ENCODE peak calls at places on chromosome 21, in four cellular contexts. T is SK-N-SH, Q is GM12878, F is K562. W is an unnamed sample.

GRCh38 chr21:29318354-29318753 is 19.6 kb downstream of the BACH1 start:
- DNase-seq in T (no peak), Q (no peak), F (no peak), W (no peak)

GRCh38 chr21:17454315-17455027 is 58.4 kb upstream of the CXADR start:
- DNase-seq in T (peak), Q (no peak), F (peak), W (peak)

GRCh38 chr21:41466024-41466820 is 40.2 kb downstream of the MX1 start:
- DNase-seq in T (no peak), Q (no peak), F (no peak), W (no peak)

GRCh38 chr21:45079351-45079750 is 5.0 kb downstream of the ADARB1 start:
- DNase-seq in T (no peak), Q (no peak), F (no peak), W (no peak)

GRCh38 chr21:33299181-33299752 is 25.5 kb upstream of the IFNAR1 start:
- DNase-seq in T (no peak), Q (peak), F (no peak), W (no peak)

GRCh38 chr21:14554948-14555347 is 8.8 kb upstream of the SAMSN1 start:
- DNase-seq in T (no peak), Q (no peak), F (no peak), W (no peak)

GRCh38 chr21:29299906-29300546 is 1.3 kb downstream of the BACH1 start:
- DNase-seq in T (peak), Q (peak), F (peak), W (no peak)

GRCh38 chr21:34846601-34847112 is 177.9 kb downstream of the CLIC6 start:
- DNase-seq in T (no peak), Q (no peak), F (no peak), W (no peak)

GRCh38 chr21:21714396-21714795 is 716.2 kb downstream of the NCAM2 start:
- DNase-seq in T (no peak), Q (no peak), F (no peak), W (no peak)

GRCh38 chr21:33211305-33211704 is 18.4 kb upstream of the IFNAR2 start:
- DNase-seq in T (no peak), Q (no peak), F (no peak), W (no peak)

GRCh38 chr21:27519357-27519756 is 552.5 kb upstream of the ADAMTS5 start:
- DNase-seq in T (no peak), Q (no peak), F (no peak), W (no peak)
- TF ChIP-seq USF1 in T (no peak), Q (no peak), F (no peak), W (no peak)

GRCh38 chr21:36211660-36212512 is 55.3 kb downstream of the DOP1B start:
- DNase-seq in T (no peak), Q (no peak), F (no peak), W (no peak)
- TF ChIP-seq USF1 in T (no peak), Q (no peak), F (no peak), W (no peak)

GRCh38 chr21:26912466-26912865 is 54.4 kb downstream of the ADAMTS5 start:
- DNase-seq in T (no peak), Q (no peak), F (no peak), W (no peak)

GRCh38 chr21:26909972-26910371 is 56.9 kb downstream of the ADAMTS5 start:
- DNase-seq in T (no peak), Q (no peak), F (no peak), W (peak)
- TF ChIP-seq USF1 in T (no peak), Q (no peak), F (no peak), W (no peak)

GRCh38 chr21:43370888-43371570 is 55.9 kb downstream of the SIK1 start:
- DNase-seq in T (no peak), Q (no peak), F (no peak), W (no peak)

GRCh38 chr21:43369596-43370090 is 57.3 kb downstream of the SIK1 start:
- DNase-seq in T (no peak), Q (no peak), F (no peak), W (no peak)

GRCh38 chr21:43368685-43369084 is 58.2 kb downstream of the SIK1 start:
- DNase-seq in T (no peak), Q (no peak), F (no peak), W (no peak)

GRCh38 chr21:43369124-43369523 is 57.8 kb downstream of the SIK1 start:
- DNase-seq in T (peak), Q (no peak), F (no peak), W (no peak)

DNA sequence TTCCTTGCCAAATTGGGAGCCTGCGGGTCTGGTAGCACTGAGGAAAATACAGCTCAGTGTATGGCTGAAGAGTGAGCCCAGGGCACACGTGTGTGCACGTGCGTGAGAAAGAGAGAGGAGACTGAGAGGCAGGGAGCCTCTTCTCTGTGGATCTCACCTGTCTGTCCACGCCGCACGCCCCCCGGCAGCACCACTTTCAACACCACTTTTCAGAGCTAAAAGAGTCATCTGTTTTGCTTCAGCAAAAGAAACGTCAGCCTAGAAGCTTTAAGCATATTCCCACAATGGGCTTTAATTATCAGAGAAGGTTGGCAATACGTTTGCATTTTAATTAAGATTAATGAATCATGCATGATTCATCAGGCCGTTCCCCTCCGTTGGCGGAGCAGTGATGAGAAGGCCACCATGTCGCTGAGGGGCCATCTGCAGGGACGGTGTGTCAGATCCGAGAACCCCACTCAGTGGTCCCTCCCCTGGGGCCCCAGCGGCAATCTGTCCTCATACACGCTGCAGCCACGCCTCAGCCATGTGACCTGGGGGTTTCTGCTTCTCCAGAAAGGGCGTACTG is 56.8 kb downstream of the SIK1 start:
- DNase-seq in T (no peak), Q (no peak), F (no peak), W (no peak)
- TF ChIP-seq USF1 in T (no peak), Q (peak), F (no peak), W (no peak)

GRCh38 chr21:18986197-18986596 is 582.6 kb upstream of the TMPRSS15 start:
- DNase-seq in T (no peak), Q (no peak), F (no peak), W (no peak)
- TF ChIP-seq USF1 in T (no peak), Q (no peak), F (no peak), W (no peak)

W was measured in WTC11.